ENCODE peak calls at places on chromosomes 4 and X, in seven cellular contexts. I, O, S, C, G, A and H are unnamed samples. For H3K4me1 and H3K27me3, the result is how much of the 10 kb centered on the place peaks cover.

GRCh38 chr4:1538096-1538410 is 131.8 kb upstream of the NKX1-1 start:
- DNase-seq in I (no peak), O (no peak), S (no peak), C (no peak), G (no peak), A (no peak), H (no peak)

GRCh38 chr4:126106658-126107057 is 791.9 kb downstream of the FAT4 start:
- DNase-seq in I (no peak), O (peak), S (no peak), C (no peak), G (no peak), A (no peak), H (no peak)

GRCh38 chr4:94889961-94890360 is 132.2 kb downstream of the BMPR1B start:
- DNase-seq in I (no peak), O (peak), S (peak), C (no peak), G (no peak), A (no peak), H (no peak)

GRCh38 chr4:42488114-42488513 is 90.8 kb downstream of the SHISA3 start:
- DNase-seq in I (no peak), O (no peak), S (no peak), C (no peak), G (no peak), A (no peak), H (no peak)

GRCh38 chr4:122224348-122224747 is 72.2 kb downstream of the BLTP1 start:
- DNase-seq in I (no peak), O (peak), S (peak), C (peak), G (no peak), A (no peak), H (peak)

GRCh38 chr4:10762541-10762940 is 78.0 kb upstream of the CLNK start:
- DNase-seq in I (no peak), O (no peak), S (peak), C (no peak), G (no peak), A (no peak), H (no peak)

GRCh38 chrX:10022580-10023245 is 55.6 kb downstream of the CLDN34 start:
- DNase-seq in I (no peak), O (no peak), S (peak), C (no peak), G (peak), A (no peak), H (no peak)

GRCh38 chrX:134294548-134294947 is 57.6 kb downstream of the CCDC160 start:
- DNase-seq in I (no peak), O (no peak), S (peak), C (no peak), G (no peak), A (no peak), H (no peak)

GRCh38 chrX:115948018-115948923 is 222.3 kb upstream of the AGTR2 start:
- DNase-seq in I (no peak), O (no peak), S (no peak), C (peak), G (no peak), A (no peak), H (no peak)

GRCh38 chr4:172392741-172393140 is 579.5 kb downstream of the GALNTL6 start:
- DNase-seq in I (no peak), O (no peak), S (no peak), C (no peak), G (no peak), A (no peak), H (no peak)

GRCh38 chrX:41781500-41781899 is 57.5 kb downstream of the GPR82 start:
- DNase-seq in I (no peak), O (peak), S (peak), C (peak), G (no peak), A (no peak), H (no peak)

GRCh38 chrX:126770179-126770578 is 49.4 kb upstream of the PRR32 start:
- DNase-seq in I (no peak), O (peak), S (no peak), C (peak), G (no peak), A (no peak), H (peak)

GRCh38 chr4:10529256-10529890 is 72.1 kb upstream of the ZNF518B start:
- DNase-seq in I (no peak), O (peak), S (peak), C (no peak), G (no peak), A (no peak), H (no peak)

GRCh38 chrX:44433556-44433955 is 90.1 kb upstream of the EFHC2 start:
- DNase-seq in I (no peak), O (no peak), S (no peak), C (no peak), G (no peak), A (no peak), H (no peak)

GRCh38 chrX:109952985-109953905 is 49.7 kb upstream of the TMEM164 start:
- DNase-seq in I (no peak), O (no peak), S (peak), C (no peak), G (no peak), A (no peak), H (no peak)

GRCh38 chr4:26069218-26069617 is 155.2 kb downstream of the SMIM20 start:
- DNase-seq in I (no peak), O (no peak), S (peak), C (peak), G (no peak), A (no peak), H (no peak)

GRCh38 chr4:122710434-122711308 is 21.8 kb upstream of the BBS12 start:
- DNase-seq in I (no peak), O (no peak), S (peak), C (no peak), G (no peak), A (no peak), H (no peak)

GRCh38 chrX:88101968-88102367 is 584.4 kb downstream of the KLHL4 start:
- DNase-seq in I (no peak), O (no peak), S (no peak), C (no peak), G (no peak), A (no peak), H (no peak)

GRCh38 chrX:34655496-34656258 is 1.4 kb downstream of the TMEM47 start:
- DNase-seq in I (no peak), O (peak), S (peak), C (no peak), G (no peak), A (no peak), H (no peak)

GRCh38 chr4:140423106-140423505 is 4.3 kb downstream of the CLGN start:
- DNase-seq in I (no peak), O (no peak), S (no peak), C (no peak), G (no peak), A (no peak), H (no peak)

GRCh38 chr4:104279744-104280143 is 214.9 kb downstream of the CXXC4 start:
- DNase-seq in I (no peak), O (no peak), S (no peak), C (no peak), G (no peak), A (no peak), H (no peak)

GRCh38 chr4:13483142-13484044 is 747 bp downstream of the RAB28 start:
- DNase-seq in I (peak), O (peak), S (peak), C (peak), G (peak), A (peak), H (no peak)

GRCh38 chr4:82358773-82359324 is 14.9 kb downstream of the HNRNPD start:
- DNase-seq in I (no peak), O (no peak), S (no peak), C (no peak), G (no peak), A (no peak), H (no peak)

GRCh38 chrX:12581546-12581945 is 209.7 kb upstream of the PRPS2 start:
- DNase-seq in I (no peak), O (peak), S (no peak), C (no peak), G (no peak), A (no peak), H (no peak)

GRCh38 chr4:133592106-133592505 is 443.0 kb downstream of the PCDH10 start:
- DNase-seq in I (no peak), O (no peak), S (no peak), C (no peak), G (no peak), A (no peak), H (no peak)

GRCh38 chrX:3485727-3486126 is 139.3 kb upstream of the MXRA5 start:
- DNase-seq in I (no peak), O (no peak), S (no peak), C (no peak), G (no peak), A (no peak), H (no peak)

GRCh38 chrX:15158736-15159406 is 111.0 kb downstream of the ASB9 start:
- DNase-seq in I (no peak), O (peak), S (no peak), C (peak), G (no peak), A (no peak), H (no peak)

GRCh38 chr4:16001484-16001858 is 38.5 kb upstream of the FGFBP2 start:
- DNase-seq in I (peak), O (peak), S (peak), C (peak), G (peak), A (no peak), H (peak)

GRCh38 chrX:76148011-76148665 is 24.7 kb upstream of the PBDC1 start:
- DNase-seq in I (no peak), O (peak), S (peak), C (peak), G (no peak), A (no peak), H (no peak)

GRCh38 chrX:24014388-24015018 is 12.5 kb downstream of the KLHL15 start:
- DNase-seq in I (no peak), O (no peak), S (no peak), C (peak), G (no peak), A (no peak), H (no peak)

GRCh38 chr4:149836546-149836945 is 20.9 kb upstream of the IQCM start:
- DNase-seq in I (no peak), O (no peak), S (no peak), C (no peak), G (no peak), A (no peak), H (no peak)

GRCh38 chr4:179634862-179635261 is 2192.6 kb upstream of the AGA start:
- DNase-seq in I (no peak), O (no peak), S (no peak), C (no peak), G (no peak), A (no peak), H (no peak)

GRCh38 chr4:126180642-126181041 is 865.9 kb downstream of the FAT4 start:
- DNase-seq in I (no peak), O (no peak), S (no peak), C (no peak), G (no peak), A (no peak), H (no peak)

GRCh38 chr4:146342600-146343192 is 128.4 kb downstream of the REELD1 start:
- DNase-seq in I (no peak), O (no peak), S (peak), C (peak), G (no peak), A (no peak), H (no peak)

GRCh38 chr4:109131559-109131958 is 170.9 kb downstream of the COL25A1 start:
- DNase-seq in I (no peak), O (no peak), S (no peak), C (no peak), G (no peak), A (no peak), H (no peak)

GRCh38 chr4:56618734-56619133 is 62.4 kb downstream of the HOPX start:
- DNase-seq in I (no peak), O (no peak), S (no peak), C (no peak), G (no peak), A (no peak), H (no peak)

GRCh38 chr4:6509587-6509986 is 37.2 kb upstream of the PPP2R2C start:
- DNase-seq in I (no peak), O (peak), S (no peak), C (no peak), G (peak), A (no peak), H (no peak)

GRCh38 chr4:155007660-155008176 is 200.7 kb upstream of the NPY2R start:
- DNase-seq in I (no peak), O (no peak), S (peak), C (no peak), G (no peak), A (no peak), H (no peak)

GRCh38 chr4:109574931-109575804 is 15.1 kb downstream of the MCUB start:
- DNase-seq in I (no peak), O (no peak), S (no peak), C (peak), G (no peak), A (no peak), H (no peak)

GRCh38 chr4:86961605-86962295 is 26.9 kb downstream of the AFF1 start:
- DNase-seq in I (no peak), O (no peak), S (peak), C (peak), G (no peak), A (no peak), H (no peak)

GRCh38 chr4:86965019-86965976 is 30.5 kb downstream of the AFF1 start:
- DNase-seq in I (no peak), O (no peak), S (no peak), C (no peak), G (no peak), A (no peak), H (no peak)

GRCh38 chr4:86960557-86960959 is 25.7 kb downstream of the AFF1 start:
- DNase-seq in I (no peak), O (no peak), S (peak), C (no peak), G (no peak), A (no peak), H (no peak)

GRCh38 chr4:86961103-86961502 is 26.3 kb downstream of the AFF1 start:
- DNase-seq in I (no peak), O (no peak), S (no peak), C (no peak), G (no peak), A (no peak), H (no peak)

DNA sequence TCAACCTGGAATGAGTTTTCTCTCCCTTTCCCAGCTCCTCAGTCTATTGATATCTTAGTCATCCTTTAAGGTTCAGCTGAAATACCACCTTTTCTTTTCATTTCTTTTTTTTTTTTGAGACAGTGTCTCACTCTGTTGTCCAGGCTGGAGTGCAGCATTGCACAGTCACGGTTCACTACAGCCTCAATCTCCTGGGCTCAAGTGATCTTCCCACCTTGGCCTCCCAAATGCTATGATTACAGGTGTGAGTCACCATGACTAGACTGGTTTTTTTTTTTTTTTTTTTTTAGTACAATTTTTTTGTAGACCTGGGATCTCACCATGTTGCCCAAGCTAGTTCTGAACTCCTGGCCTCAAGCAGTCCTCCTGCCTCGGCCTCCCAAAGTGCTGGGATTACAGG is 28.9 kb downstream of the AFF1 start:
- DNase-seq in I (no peak), O (peak), S (no peak), C (no peak), G (no peak), A (no peak), H (no peak)
- H3K4me1 ChIP-seq in I (half or more), O (under half), S (half or more), C (under half), G (under half), A (under half), H (under half)

DNA sequence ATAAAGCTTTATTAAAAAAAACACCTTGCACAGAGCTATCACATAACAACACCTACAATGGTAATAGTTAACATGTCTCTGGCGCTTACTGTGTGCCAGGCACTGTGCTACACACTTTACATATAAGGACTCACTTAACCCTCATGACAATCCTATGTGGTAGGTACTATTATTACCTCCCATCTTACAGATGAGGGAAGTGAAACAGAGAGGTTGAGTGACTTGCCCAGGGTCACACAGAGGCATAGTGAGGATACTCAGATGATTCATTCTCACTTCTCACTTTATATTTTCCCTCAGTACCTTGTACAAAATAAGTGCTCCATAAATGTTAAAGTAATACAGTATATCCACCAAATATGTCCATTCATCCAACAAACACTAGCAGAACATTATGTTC is 43.4 kb upstream of the IQSEC2 start:
- DNase-seq in I (no peak), O (no peak), S (no peak), C (no peak), G (no peak), A (no peak), H (no peak)
- H3K27me3 ChIP-seq in I (under half), O (under half), S (under half), C (under half), G (under half), A (under half), H (under half)

DNA sequence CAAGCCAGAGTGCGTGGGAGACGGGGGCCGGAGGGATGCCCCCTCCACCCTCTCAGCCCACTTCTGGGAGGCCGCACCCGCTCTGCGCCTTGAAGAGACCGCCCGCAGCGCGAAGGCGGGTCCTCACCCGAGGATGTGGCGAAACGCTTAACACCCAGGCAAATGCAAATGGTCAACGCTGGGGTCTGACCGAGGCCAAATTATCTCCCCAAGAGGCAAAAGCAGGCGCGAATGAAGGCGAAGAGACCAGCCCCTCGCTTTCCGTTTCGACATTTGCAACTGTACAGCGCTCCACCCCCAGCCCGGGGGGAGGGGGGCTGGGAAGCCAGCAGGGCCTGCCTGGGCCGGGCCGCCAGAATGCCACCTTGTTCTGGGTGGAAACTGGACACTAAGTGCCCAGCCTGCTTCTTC is 137.7 kb upstream of the ZIC3 start:
- DNase-seq in I (no peak), O (no peak), S (peak), C (no peak), G (no peak), A (no peak), H (no peak)
- H3K4me1 ChIP-seq in I (under half), O (under half), S (under half), C (under half), G (under half), A (under half), H (under half)

GRCh38 chr4:173532725-173533511 is 2.9 kb upstream of the HAND2 start:
- DNase-seq in I (no peak), O (no peak), S (no peak), C (no peak), G (no peak), A (no peak), H (no peak)
- H3K27me3 ChIP-seq in I (half or more), O (half or more), S (under half), C (half or more), G (under half), A (under half), H (half or more)

DNA sequence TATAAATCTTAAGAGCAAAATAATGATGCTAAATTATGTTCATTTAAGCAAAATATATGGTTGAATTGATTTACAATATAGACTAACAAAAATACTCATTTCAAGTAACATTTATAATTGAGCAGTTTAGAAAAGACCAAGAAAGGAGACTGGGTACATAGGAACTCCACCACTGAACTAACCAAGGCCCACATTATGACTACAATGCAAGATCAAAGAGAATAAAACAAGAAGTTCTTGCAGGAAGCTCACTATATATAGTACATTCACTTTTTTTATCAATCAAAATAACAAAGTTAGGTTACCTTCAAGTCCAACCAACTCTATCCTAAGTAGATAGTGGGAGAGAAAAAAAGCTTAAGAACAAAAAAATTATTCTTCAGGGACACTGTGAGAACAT is 8.0 kb downstream of the CHIC2 start:
- DNase-seq in I (no peak), O (no peak), S (no peak), C (peak), G (no peak), A (no peak), H (no peak)
- H3K4me1 ChIP-seq in I (half or more), O (under half), S (under half), C (half or more), G (under half), A (under half), H (under half)